ENCODE peak calls at places on chromosome 12, in nine cellular contexts. L, K, R, U, F, P, D, X and N are unnamed samples.

GRCh38 chr12:70121562-70121961 is 121.7 kb upstream of the CNOT2 start:
- DNase-seq in L (no peak), K (no peak), R (no peak), U (no peak), F (no peak), P (no peak), D (no peak), X (no peak), N (no peak)

GRCh38 chr12:90163975-90164374 is 455.3 kb upstream of the ATP2B1 start:
- DNase-seq in L (no peak), K (no peak), R (no peak), U (no peak), F (no peak), P (no peak), D (no peak), X (no peak), N (no peak)

GRCh38 chr12:127595506-127595905 is 671.5 kb upstream of the TMEM132C start:
- DNase-seq in L (no peak), K (no peak), R (no peak), U (no peak), F (no peak), P (no peak), D (no peak), X (no peak), N (no peak)

GRCh38 chr12:132158677-132159554 is 14.7 kb downstream of the NOC4L start:
- DNase-seq in L (no peak), K (no peak), R (no peak), U (peak; percentile 45), F (no peak), P (no peak), D (no peak), X (no peak), N (no peak)

GRCh38 chr12:112418596-112419268 is at the start of gene PTPN11:
- DNase-seq in L (peak; percentile 82), K (peak; percentile 97), R (peak; percentile 88), U (peak; percentile 90), F (peak; percentile 77), P (peak; percentile 83), D (peak; percentile 32), X (peak; percentile 87), N (peak; percentile 77)

GRCh38 chr12:65492997-65493892 is 214.8 kb downstream of the MSRB3 start:
- DNase-seq in L (no peak), K (no peak), R (no peak), U (no peak), F (no peak), P (no peak), D (no peak), X (no peak), N (no peak)

GRCh38 chr12:56004211-56004610 is 7.1 kb downstream of the SUOX start:
- DNase-seq in L (no peak), K (no peak), R (no peak), U (no peak), F (no peak), P (no peak), D (no peak), X (no peak), N (no peak)

GRCh38 chr12:62738611-62739010 is 196.3 kb downstream of the PPM1H start:
- DNase-seq in L (no peak), K (no peak), R (peak; percentile 47), U (no peak), F (no peak), P (peak; percentile 32), D (no peak), X (no peak), N (no peak)

GRCh38 chr12:69639400-69640016 is 28.8 kb upstream of the LRRC10 start:
- DNase-seq in L (peak; percentile 25), K (peak; percentile 90), R (peak; percentile 80), U (peak; percentile 73), F (peak; percentile 79), P (peak; percentile 30), D (no peak), X (peak; percentile 40), N (peak; percentile 61)

GRCh38 chr12:108193922-108194321 is 64.8 kb downstream of the WSCD2 start:
- DNase-seq in L (no peak), K (peak; percentile 67), R (no peak), U (no peak), F (peak; percentile 10), P (no peak), D (no peak), X (no peak), N (peak; percentile 9)

GRCh38 chr12:48865141-48865440 is 579 bp downstream of the RND1 start:
- DNase-seq in L (no peak), K (peak; percentile 61), R (peak; percentile 25), U (no peak), F (no peak), P (no peak), D (no peak), X (no peak), N (no peak)

GRCh38 chr12:113259499-113259953 is 38.3 kb downstream of the TPCN1 start:
- DNase-seq in L (no peak), K (peak; percentile 88), R (no peak), U (peak; percentile 96), F (peak; percentile 57), P (peak; percentile 64), D (no peak), X (no peak), N (no peak)

GRCh38 chr12:13148532-13148847 is 45.0 kb upstream of the GSG1 start:
- DNase-seq in L (no peak), K (no peak), R (no peak), U (no peak), F (no peak), P (no peak), D (no peak), X (no peak), N (no peak)

GRCh38 chr12:76449572-76449971 is 101.4 kb upstream of the BBS10 start:
- DNase-seq in L (no peak), K (peak; percentile 44), R (no peak), U (no peak), F (no peak), P (no peak), D (no peak), X (no peak), N (no peak)

GRCh38 chr12:62530596-62530995 is 64.0 kb downstream of the MON2 start:
- DNase-seq in L (no peak), K (no peak), R (no peak), U (no peak), F (no peak), P (no peak), D (no peak), X (no peak), N (no peak)

GRCh38 chr12:115312901-115313300 is 628.9 kb upstream of the TBX3 start:
- DNase-seq in L (no peak), K (no peak), R (no peak), U (no peak), F (no peak), P (no peak), D (no peak), X (no peak), N (no peak)

GRCh38 chr12:26119391-26119981 is 5.4 kb downstream of the BHLHE41 start:
- DNase-seq in L (no peak), K (peak; percentile 88), R (no peak), U (no peak), F (peak; percentile 54), P (peak; percentile 29), D (no peak), X (no peak), N (no peak)

GRCh38 chr12:92879698-92880322 is 49.3 kb downstream of the EEA1 start:
- DNase-seq in L (no peak), K (no peak), R (no peak), U (no peak), F (no peak), P (no peak), D (no peak), X (no peak), N (no peak)

GRCh38 chr12:46659032-46659703 is 166.6 kb downstream of the SLC38A4 start:
- DNase-seq in L (no peak), K (no peak), R (peak; percentile 23), U (no peak), F (no peak), P (no peak), D (no peak), X (no peak), N (no peak)

GRCh38 chr12:93173178-93173957 is 204.4 kb upstream of the NUDT4 start:
- DNase-seq in L (no peak), K (no peak), R (no peak), U (no peak), F (no peak), P (peak; percentile 92), D (no peak), X (no peak), N (no peak)

GRCh38 chr12:50257226-50258166 is 25.8 kb downstream of the LIMA1 start:
- DNase-seq in L (no peak), K (peak; percentile 25), R (no peak), U (no peak), F (no peak), P (peak; percentile 45), D (no peak), X (no peak), N (no peak)

GRCh38 chr12:20415013-20415412 is 46.7 kb downstream of the PDE3A start:
- DNase-seq in L (no peak), K (no peak), R (no peak), U (no peak), F (no peak), P (peak; percentile 2), D (no peak), X (no peak), N (no peak)

GRCh38 chr12:116338064-116338872 is 60.8 kb upstream of the MED13L start:
- DNase-seq in L (no peak), K (no peak), R (peak; percentile 39), U (no peak), F (no peak), P (no peak), D (no peak), X (no peak), N (no peak)

GRCh38 chr12:104758771-104759170 is 199.3 kb downstream of the SLC41A2 start:
- DNase-seq in L (no peak), K (no peak), R (no peak), U (no peak), F (no peak), P (no peak), D (no peak), X (no peak), N (no peak)

GRCh38 chr12:64525461-64526160 is 73.7 kb downstream of the TBK1 start:
- DNase-seq in L (no peak), K (no peak), R (no peak), U (no peak), F (no peak), P (no peak), D (no peak), X (no peak), N (no peak)

GRCh38 chr12:111444706-111445310 is 39.1 kb downstream of the SH2B3 start:
- DNase-seq in L (peak; percentile 45), K (no peak), R (peak; percentile 83), U (no peak), F (no peak), P (no peak), D (no peak), X (peak; percentile 75), N (peak; percentile 85)

GRCh38 chr12:69329669-69330428 is 18.3 kb upstream of the LYZ start:
- DNase-seq in L (no peak), K (peak; percentile 20), R (no peak), U (no peak), F (no peak), P (no peak), D (peak; percentile 64), X (no peak), N (peak; percentile 87)

GRCh38 chr12:57591567-57592325 is 754 bp downstream of the PIP4K2C start:
- DNase-seq in L (no peak), K (peak; percentile 68), R (peak; percentile 50), U (no peak), F (no peak), P (no peak), D (no peak), X (no peak), N (peak; percentile 4)

GRCh38 chr12:93122089-93122488 is 193.0 kb upstream of the EEA1 start:
- DNase-seq in L (no peak), K (peak; percentile 41), R (no peak), U (no peak), F (no peak), P (no peak), D (no peak), X (no peak), N (no peak)

GRCh38 chr12:78928200-78929074 is 63.9 kb downstream of the SYT1 start:
- DNase-seq in L (no peak), K (peak; percentile 76), R (no peak), U (no peak), F (no peak), P (no peak), D (no peak), X (no peak), N (no peak)

GRCh38 chr12:1914116-1914911 is 4.1 kb downstream of the CACNA2D4 start:
- DNase-seq in L (no peak), K (no peak), R (no peak), U (no peak), F (no peak), P (no peak), D (no peak), X (no peak), N (no peak)